ENCODE peak calls at places on chromosomes 4 and X, in eight cellular contexts. F is LoVo; W is transverse colon; R is amniotic epithelial cell; L is tibial nerve; J is NCI-H146; X is activated CD8-positive, alpha-beta memory T cell treated with anti-CD3 and anti-CD28 coated beads, Interleukin-2, amount 50 U/mL, for 4 hours; V is PC-3. A is an unnamed sample.

GRCh38 chrX:69102805-69103204 is 62.4 kb downstream of the PJA1 start:
- DNase-seq in X (no peak), L (no peak), J (no peak), V (no peak), W (no peak), F (no peak), R (no peak), A (no peak)

GRCh38 chr4:163679189-163679588 is 184.7 kb downstream of the TMA16 start:
- DNase-seq in R (no peak), L (no peak), X (no peak), V (peak; percentile 55), J (no peak), W (no peak), F (peak; percentile 11), A (no peak)

GRCh38 chr4:41602886-41603503 is 65.0 kb downstream of the LIMCH1 start:
- DNase-seq in R (peak; percentile 44), J (no peak), X (no peak), V (no peak), L (no peak), F (no peak), W (no peak), A (no peak)

GRCh38 chr4:108861339-108861738 is 98.5 kb upstream of the ETNPPL start:
- DNase-seq in V (peak; percentile 7), R (peak; percentile 54), W (no peak), J (no peak), F (no peak), X (no peak), L (no peak), A (no peak)

GRCh38 chr4:175308236-175308635 is 390.1 kb downstream of the ADAM29 start:
- DNase-seq in L (no peak), R (no peak), X (no peak), F (peak; percentile 17), W (no peak), V (peak; percentile 35), J (no peak), A (no peak)

GRCh38 chrX:77446840-77447239 is 349 bp upstream of the FGF16 start:
- DNase-seq in L (no peak), X (no peak), R (peak; percentile 7), W (no peak), F (no peak), J (no peak), V (no peak), A (no peak)

GRCh38 chr4:5809216-5809776 is 83.6 kb downstream of the CRMP1 start:
- DNase-seq in X (no peak), J (no peak), F (no peak), L (no peak), W (no peak), R (peak; percentile 22), V (no peak), A (no peak)

GRCh38 chr4:18322111-18322510 is 300.6 kb upstream of the LCORL start:
- DNase-seq in X (no peak), W (no peak), J (peak; percentile 27), L (no peak), R (no peak), F (no peak), V (no peak), A (no peak)

GRCh38 chr4:143286733-143287570 is 49.7 kb upstream of the GAB1 start:
- DNase-seq in F (no peak), V (peak; percentile 17), R (peak; percentile 19), J (no peak), L (no peak), W (no peak), X (no peak), A (no peak)

GRCh38 chr4:176425035-176425434 is 105.3 kb downstream of the SPCS3 start:
- DNase-seq in V (peak; percentile 77), L (no peak), F (no peak), W (no peak), R (peak; percentile 68), X (no peak), J (no peak), A (peak; percentile 40)

GRCh38 chr4:170139764-170140163 is 50.0 kb upstream of the AADAT start:
- DNase-seq in F (no peak), L (no peak), V (peak; percentile 56), J (no peak), W (no peak), X (no peak), R (peak; percentile 44), A (peak; percentile 32)

GRCh38 chr4:99404595-99405287 is 30.4 kb downstream of the ADH7 start:
- DNase-seq in J (no peak), V (peak; percentile 86), F (peak; percentile 10), L (no peak), W (no peak), R (peak; percentile 76), X (no peak), A (peak; percentile 83)

GRCh38 chr4:73770917-73771316 is 30.5 kb downstream of the CXCL8 start:
- DNase-seq in X (no peak), R (no peak), L (no peak), W (peak; percentile 70), J (peak; percentile 76), V (no peak), F (no peak), A (no peak)

GRCh38 chr4:121228851-121229250 is 64.7 kb upstream of the TNIP3 start:
- DNase-seq in J (no peak), R (peak; percentile 78), L (no peak), V (no peak), X (no peak), F (no peak), W (no peak), A (no peak)

GRCh38 chrX:7908821-7909220 is 18.4 kb downstream of the PNPLA4 start:
- DNase-seq in V (no peak), F (no peak), R (no peak), X (no peak), L (no peak), J (no peak), W (no peak), A (no peak)